ENCODE peak calls at places on chromosomes 6 and 20, in five cellular contexts. F is OCI-LY7, X is lung, R is stomach, B is right atrium auricular region. N is an unnamed sample.

GRCh38 chr6:5905431-5906339 is 101.0 kb downstream of the NRN1 start:
- DNase-seq in X (peak; percentile 42), R (peak; percentile 36), B (peak; percentile 87), F (no peak), N (peak; percentile 69)

GRCh38 chr6:77124604-77125003 is 338.7 kb downstream of the HTR1B start:
- DNase-seq in B (no peak), R (no peak), X (no peak), F (no peak), N (no peak)

GRCh38 chr6:158366363-158366762 is 54.1 kb downstream of the TULP4 start:
- DNase-seq in R (no peak), B (no peak), X (no peak), F (no peak), N (no peak)

GRCh38 chr20:25532015-25532751 is 53.1 kb downstream of the NINL start:
- DNase-seq in X (no peak), R (no peak), B (no peak), F (no peak), N (peak; percentile 60)

GRCh38 chr20:40230486-40230885 is 458.6 kb downstream of the MAFB start:
- DNase-seq in B (no peak), X (no peak), R (no peak), F (no peak), N (no peak)

GRCh38 chr6:107820571-107821261 is 3.4 kb downstream of the SCML4 start:
- DNase-seq in R (peak; percentile 53), B (no peak), X (no peak), F (no peak), N (peak; percentile 57)

GRCh38 chr6:168320661-168321060 is 1.1 kb upstream of the DACT2 start:
- DNase-seq in F (no peak), X (no peak), B (no peak), R (no peak), N (no peak)

GRCh38 chr20:7770578-7770977 is 169.7 kb downstream of the HAO1 start:
- DNase-seq in R (no peak), B (no peak), X (no peak), F (peak; percentile 97), N (no peak)

GRCh38 chr6:55925292-55925691 is 49.9 kb upstream of the BMP5 start:
- DNase-seq in X (no peak), F (no peak), B (no peak), R (no peak), N (no peak)

GRCh38 chr6:139686308-139686707 is 311.9 kb upstream of the CITED2 start:
- DNase-seq in R (no peak), F (no peak), B (no peak), X (no peak), N (no peak)

GRCh38 chr6:132161283-132161682 is 210.1 kb upstream of the CCN2 start:
- DNase-seq in F (no peak), R (no peak), X (no peak), B (no peak), N (no peak)

GRCh38 chr20:1676650-1677049 is 19.1 kb upstream of the SIRPG start:
- DNase-seq in B (no peak), F (no peak), R (no peak), X (no peak), N (no peak)

GRCh38 chr6:33983721-33984465 is 162.0 kb downstream of the GRM4 start:
- DNase-seq in R (peak; percentile 23), X (no peak), F (no peak), B (no peak), N (no peak)

GRCh38 chr6:137746264-137746663 is 120.8 kb upstream of the TNFAIP3 start:
- DNase-seq in R (no peak), F (no peak), X (no peak), B (no peak), N (no peak)
- TF ChIP-seq CTCF in R (no peak), F (no peak), X (no peak), B (no peak), N (no peak)

GRCh38 chr6:42779521-42779920 is 2.3 kb upstream of the BICRAL start:
- DNase-seq in F (no peak), X (no peak), R (no peak), B (no peak), N (no peak)
- H3K4me1 ChIP-seq in F (peaks cover 70% of the 10 kb centered on the region), X (peaks cover 4% of the 10 kb centered on the region), R (peaks cover 15% of the 10 kb centered on the region), B (peaks cover 2% of the 10 kb centered on the region), N (peaks cover 27% of the 10 kb centered on the region)

DNA sequence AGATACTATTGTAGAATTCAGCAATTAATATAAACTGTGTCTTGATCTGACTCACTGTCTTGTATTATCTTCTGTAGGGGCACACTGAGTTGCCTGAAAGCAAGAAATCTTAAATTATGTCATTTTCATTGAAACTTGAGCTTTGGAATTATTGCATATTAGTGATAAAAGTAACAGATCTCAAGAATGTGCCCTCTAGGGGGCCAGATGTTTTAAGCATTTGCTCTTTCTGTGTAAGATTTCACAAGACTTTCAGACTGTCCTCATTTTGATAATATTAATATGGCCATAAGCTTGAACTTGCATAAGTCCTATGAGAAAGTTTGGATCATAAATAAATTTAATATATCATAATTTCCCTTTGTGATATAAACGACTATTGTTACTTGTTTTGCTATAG is 55.5 kb upstream of the MYO6 start:
- DNase-seq in R (no peak), X (no peak), F (no peak), B (no peak), N (no peak)
- TF ChIP-seq CTCF in R (no peak), X (no peak), F (peak; percentile 56), B (no peak), N (no peak)

DNA sequence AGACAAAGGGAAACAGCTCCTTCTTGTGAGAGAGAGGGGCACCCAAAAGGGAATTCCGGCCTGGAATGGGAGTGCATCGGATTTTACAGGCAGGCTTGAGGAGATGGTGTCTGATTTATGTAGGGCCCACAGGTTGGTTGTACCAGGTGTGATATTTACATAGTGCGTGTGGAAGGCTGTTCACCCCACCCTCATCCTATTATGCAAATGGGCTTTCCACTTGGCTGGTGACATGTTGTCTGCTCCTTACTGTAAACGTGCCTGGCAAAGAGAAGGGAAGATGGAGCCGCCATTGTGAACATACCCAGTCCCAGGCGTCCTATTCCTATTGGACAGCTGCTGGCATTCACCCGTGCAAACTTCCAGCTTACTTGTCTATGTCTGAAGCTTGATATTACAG is 6.4 kb downstream of the HLA-B start:
- DNase-seq in F (peak; percentile 61), R (no peak), B (no peak), X (no peak), N (no peak)
- H3K4me1 ChIP-seq in F (peaks cover 70% of the 10 kb centered on the region), R (peaks cover 12% of the 10 kb centered on the region), B (peaks cover 13% of the 10 kb centered on the region), X (peaks cover 16% of the 10 kb centered on the region), N (peaks cover under 1% of the 10 kb centered on the region)

GRCh38 chr6:106085984-106086832 is at the start of gene PRDM1:
- DNase-seq in B (no peak), X (peak; percentile 90), R (peak; percentile 92), F (peak; percentile 98), N (peak; percentile 96)
- TF ChIP-seq CTCF in B (no peak), X (no peak), R (peak; percentile 33), F (peak; percentile 69), N (peak; percentile 27)

N was measured in thyroid gland.